ENCODE peak calls at places on chromosome 18, in four cellular contexts. E, Q, K and R are unnamed samples.

GRCh38 chr18:574456-575228 is 5.5 kb upstream of the CETN1 start:
- DNase-seq in E (no peak), Q (peak; percentile 20), K (no peak), R (no peak)

GRCh38 chr18:67305466-67305865 is 211.1 kb downstream of the DSEL start:
- DNase-seq in E (no peak), Q (no peak), K (no peak), R (no peak)

GRCh38 chr18:36448384-36449290 is 151.1 kb downstream of the FHOD3 start:
- DNase-seq in E (no peak), Q (no peak), K (no peak), R (no peak)

GRCh38 chr18:64240301-64240700 is 91.4 kb upstream of the LINC00305 start:
- DNase-seq in E (no peak), Q (no peak), K (no peak), R (no peak)

GRCh38 chr18:52310651-52311050 is 29.3 kb upstream of the DCC start:
- DNase-seq in E (no peak), Q (no peak), K (no peak), R (no peak)

GRCh38 chr18:62587689-62588088 is 64.9 kb downstream of the ZCCHC2 start:
- DNase-seq in E (no peak), Q (no peak), K (no peak), R (no peak)

GRCh38 chr18:63236417-63236816 is 83.2 kb downstream of the BCL2 start:
- DNase-seq in E (no peak), Q (no peak), K (no peak), R (no peak)

GRCh38 chr18:55448390-55448789 is 139.6 kb downstream of the TCF4 start:
- DNase-seq in E (no peak), Q (no peak), K (no peak), R (no peak)

GRCh38 chr18:2304378-2305175 is 266.7 kb downstream of the METTL4 start:
- DNase-seq in E (no peak), Q (peak; percentile 18), K (no peak), R (no peak)

GRCh38 chr18:1564793-1565192 is 660.1 kb downstream of the ADCYAP1 start:
- DNase-seq in E (no peak), Q (no peak), K (no peak), R (no peak)

GRCh38 chr18:6219116-6219717 is 195.5 kb downstream of the L3MBTL4 start:
- DNase-seq in E (no peak), Q (peak; percentile 57), K (peak; percentile 2), R (peak; percentile 43)

GRCh38 chr18:70494524-70494923 is 205.7 kb downstream of the SOCS6 start:
- DNase-seq in E (no peak), Q (no peak), K (no peak), R (no peak)

GRCh38 chr18:6054443-6054842 is 159.1 kb upstream of the TMEM200C start:
- DNase-seq in E (no peak), Q (no peak), K (no peak), R (no peak)

GRCh38 chr18:5196253-5197031 is 615 bp downstream of the AKAIN1 start:
- DNase-seq in E (no peak), Q (no peak), K (no peak), R (no peak)

GRCh38 chr18:46324556-46324955 is 220.4 kb downstream of the HAUS1 start:
- DNase-seq in E (no peak), Q (peak; percentile 76), K (peak; percentile 43), R (peak; percentile 11)

GRCh38 chr18:67359868-67360838 is 156.4 kb downstream of the DSEL start:
- DNase-seq in E (no peak), Q (peak; percentile 95), K (peak; percentile 36), R (peak; percentile 81)

GRCh38 chr18:79068299-79068945 is 772 bp upstream of the ATP9B start:
- DNase-seq in E (no peak), Q (peak; percentile 15), K (no peak), R (no peak)

GRCh38 chr18:65721634-65722033 is 29.2 kb upstream of the CDH7 start:
- DNase-seq in E (no peak), Q (no peak), K (no peak), R (no peak)

GRCh38 chr18:65924878-65925277 is 174.1 kb downstream of the CDH7 start:
- DNase-seq in E (no peak), Q (no peak), K (no peak), R (no peak)

GRCh38 chr18:48950536-48951447 is at the start of gene SMAD7:
- DNase-seq in E (peak; percentile 40), Q (no peak), K (no peak), R (no peak)

GRCh38 chr18:41532344-41533086 is 422.5 kb upstream of the PIK3C3 start:
- DNase-seq in E (no peak), Q (no peak), K (no peak), R (no peak)

GRCh38 chr18:3499498-3499897 is 49.5 kb downstream of the TGIF1 start:
- DNase-seq in E (no peak), Q (no peak), K (peak; percentile 15), R (no peak)

GRCh38 chr18:50560681-50561629 is 1.1 kb downstream of the MAPK4 start:
- DNase-seq in E (no peak), Q (no peak), K (no peak), R (no peak)

GRCh38 chr18:45837283-45838070 is 12.0 kb downstream of the SIGLEC15 start:
- DNase-seq in E (peak; percentile 60), Q (peak; percentile 43), K (no peak), R (no peak)

DNA sequence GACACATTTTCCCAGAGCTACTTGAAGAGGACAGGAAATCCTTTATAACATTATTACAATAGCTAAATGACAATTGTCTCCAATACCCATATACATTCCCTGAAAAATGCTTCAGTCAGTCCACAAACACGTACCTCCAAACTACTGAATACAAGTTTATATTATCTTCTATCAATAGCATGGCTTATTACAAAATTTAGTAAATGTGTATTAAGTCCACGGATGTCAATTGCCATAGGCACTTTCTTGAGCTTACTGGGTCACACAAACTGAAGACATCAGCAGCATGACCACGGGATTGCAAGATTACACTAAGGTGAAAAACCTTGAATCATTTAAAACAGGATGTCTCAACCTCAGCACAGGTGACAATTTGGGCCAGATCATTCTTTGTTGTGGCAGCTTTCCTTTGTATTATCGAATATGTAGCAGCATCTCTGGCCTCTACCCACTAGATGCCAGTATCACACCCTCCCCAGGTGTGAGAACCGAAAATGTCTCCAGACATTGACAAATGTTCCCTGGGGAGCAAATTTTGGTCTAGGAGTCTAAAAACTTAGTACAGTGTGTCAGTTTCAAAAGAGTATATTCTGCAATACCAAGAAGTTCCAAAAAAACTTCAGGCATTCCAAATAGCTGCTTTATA is 1.4 kb downstream of the MBD2 start:
- DNase-seq in E (no peak), Q (no peak), K (no peak), R (no peak)
- TF ChIP-seq CTCF in E (no peak), Q (no peak), K (peak; percentile 18), R (no peak)

DNA sequence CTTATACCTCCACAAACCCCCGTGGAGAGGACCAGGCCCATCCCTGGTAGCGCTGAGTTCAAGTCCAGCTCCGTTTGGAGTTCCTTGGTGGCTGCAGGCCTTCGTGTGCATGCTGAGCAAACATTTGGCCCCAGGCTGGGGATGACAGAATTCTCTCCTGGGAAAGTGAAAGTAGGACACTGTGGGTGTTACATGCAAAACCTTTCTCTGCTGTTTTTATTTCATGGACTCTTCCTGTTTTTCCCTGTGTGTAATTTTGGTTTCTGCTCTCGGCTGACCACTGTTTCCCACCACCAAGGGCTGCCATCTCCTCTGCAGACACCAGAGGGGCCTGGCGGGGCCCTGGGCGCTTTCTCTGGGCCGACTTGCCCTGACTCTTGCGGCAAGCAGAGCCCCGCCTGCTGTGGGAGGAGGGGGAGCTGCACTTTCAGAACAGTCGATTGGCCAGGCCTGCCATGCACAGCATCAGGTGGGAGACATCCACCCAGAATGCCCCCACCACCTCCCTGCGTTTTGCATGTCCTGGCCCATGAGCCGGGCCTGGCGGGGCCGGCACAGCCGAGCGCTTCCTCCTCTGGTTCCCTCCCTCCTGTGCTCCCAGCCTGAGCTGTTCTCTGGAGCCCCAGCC is 102.4 kb downstream of the CABLES1 start:
- DNase-seq in E (peak; percentile 57), Q (peak; percentile 56), K (no peak), R (no peak)
- H3K4me3 ChIP-seq in E (peak overlapping the region; percentile 26), Q (peak overlapping the region; percentile 17), K (no peak overlapping the region), R (no peak overlapping the region)

DNA sequence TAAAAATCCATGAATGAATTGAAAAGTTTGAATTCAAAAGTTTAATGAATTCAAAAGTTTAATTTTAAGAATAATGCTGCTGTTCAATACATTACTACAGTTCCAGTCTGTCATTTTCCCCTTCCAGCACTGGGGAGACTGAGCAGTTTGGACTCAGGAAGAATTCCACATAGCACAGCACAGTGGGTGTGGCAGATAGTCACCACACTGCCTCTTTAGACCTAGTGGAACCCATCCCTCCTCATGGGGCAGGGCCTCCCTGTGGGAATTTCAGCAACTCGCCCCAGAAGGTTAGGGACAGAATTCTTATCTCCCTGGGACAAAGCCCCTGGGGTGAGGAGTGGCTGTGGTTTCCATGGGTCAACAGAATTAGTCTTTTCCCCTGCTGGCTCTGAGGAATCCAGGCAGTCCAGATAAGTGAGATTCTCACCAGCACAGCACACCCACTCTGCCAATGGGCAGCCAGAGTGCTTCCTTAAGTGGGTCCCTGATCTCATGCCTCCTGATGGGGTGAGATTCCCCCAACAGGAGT is 442.0 kb upstream of the SYT4 start:
- DNase-seq in E (no peak), Q (no peak), K (no peak), R (no peak)
- TF ChIP-seq CTCF in E (no peak), Q (no peak), K (no peak), R (no peak)

GRCh38 chr18:76446321-76446720 is 48.7 kb downstream of the ZNF516 start:
- DNase-seq in E (no peak), Q (no peak), K (no peak), R (no peak)
- H3K4me3 ChIP-seq in E (no peak overlapping the region), Q (peak overlapping the region; percentile 19), K (no peak overlapping the region), R (no peak overlapping the region)

GRCh38 chr18:9053814-9054213 is 48.7 kb upstream of the NDUFV2 start:
- DNase-seq in E (no peak), Q (no peak), K (no peak), R (no peak)

GRCh38 chr18:9058426-9058825 is 44.1 kb upstream of the NDUFV2 start:
- DNase-seq in E (no peak), Q (no peak), K (no peak), R (no peak)

GRCh38 chr18:9055626-9056025 is 46.9 kb upstream of the NDUFV2 start:
- DNase-seq in E (no peak), Q (no peak), K (no peak), R (no peak)

GRCh38 chr18:9057646-9058045 is 44.9 kb upstream of the NDUFV2 start:
- DNase-seq in E (no peak), Q (no peak), K (no peak), R (no peak)

DNA sequence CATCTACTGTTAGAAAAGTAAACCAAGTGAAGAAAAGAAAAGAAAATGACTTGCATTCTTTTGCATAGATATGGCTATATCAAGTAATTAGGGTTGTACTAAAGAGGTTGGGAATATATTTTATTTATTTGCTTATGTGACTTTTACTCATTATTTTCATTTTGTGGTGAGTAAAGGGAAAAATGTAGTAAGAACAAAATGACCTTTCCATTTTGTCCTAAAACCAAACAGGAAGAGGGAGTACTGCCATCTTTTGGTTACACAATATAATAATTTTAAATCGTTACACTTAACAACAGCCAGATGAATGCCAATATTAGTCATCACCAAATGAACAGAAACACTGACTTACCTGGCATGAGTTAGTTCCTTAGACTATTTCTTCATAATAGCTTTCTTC is 47.3 kb upstream of the NDUFV2 start:
- DNase-seq in E (no peak), Q (peak; percentile 95), K (peak; percentile 13), R (peak; percentile 27)
- TF ChIP-seq CTCF in E (no peak), Q (peak; percentile 35), K (peak; percentile 50), R (peak; percentile 31)